ENCODE peak calls at places on chromosomes 7 and 10, in eight cellular contexts. R is endothelial cell of umbilical vein, N is tibial nerve, P is heart left ventricle, D is ovary, H is upper lobe of left lung, W is HCT116, J is A549. C is an unnamed sample.

GRCh38 chr10:90605506-90605905 is 252.3 kb downstream of the HTR7 start:
- DNase-seq in R (no peak), N (no peak), P (no peak), D (no peak), H (no peak), W (no peak), J (no peak), C (no peak)

GRCh38 chr7:22331704-22332103 is 25.2 kb downstream of the RAPGEF5 start:
- DNase-seq in R (no peak), N (no peak), P (no peak), D (no peak), H (no peak), W (no peak), J (no peak), C (no peak)

GRCh38 chr10:64265961-64266360 is 744.8 kb downstream of the REEP3 start:
- DNase-seq in R (no peak), N (no peak), P (no peak), D (no peak), H (no peak), W (no peak), J (no peak), C (no peak)

GRCh38 chr7:35248576-35249536 is 5.0 kb downstream of the TBX20 start:
- DNase-seq in R (no peak), N (no peak), P (no peak), D (no peak), H (peak; percentile 40), W (no peak), J (no peak), C (no peak)

GRCh38 chr7:108066486-108066885 is 63.5 kb upstream of the LAMB1 start:
- DNase-seq in R (peak; percentile 26), N (no peak), P (no peak), D (no peak), H (peak; percentile 34), W (no peak), J (no peak), C (no peak)

GRCh38 chr7:151631968-151632749 is 112.5 kb upstream of the RHEB start:
- DNase-seq in R (peak; percentile 68), N (peak; percentile 38), P (peak; percentile 94), D (peak; percentile 82), H (peak; percentile 98), W (no peak), J (peak; percentile 49), C (peak; percentile 23)

GRCh38 chr7:88243345-88243909 is 23.6 kb upstream of the SRI start:
- DNase-seq in R (peak; percentile 75), N (no peak), P (no peak), D (no peak), H (no peak), W (peak; percentile 60), J (peak; percentile 25), C (no peak)

GRCh38 chr10:103333934-103334520 is 16.9 kb downstream of the PCGF6 start:
- DNase-seq in R (peak; percentile 33), N (no peak), P (no peak), D (no peak), H (no peak), W (peak; percentile 32), J (peak; percentile 34), C (no peak)

GRCh38 chr10:52308251-52309031 is 5.6 kb upstream of the DKK1 start:
- DNase-seq in R (peak; percentile 86), N (no peak), P (peak; percentile 65), D (peak; percentile 9), H (peak; percentile 72), W (no peak), J (peak; percentile 62), C (no peak)

GRCh38 chr10:8075282-8076260 is 21.1 kb downstream of the GATA3 start:
- DNase-seq in R (no peak), N (no peak), P (no peak), D (no peak), H (no peak), W (no peak), J (no peak), C (no peak)

GRCh38 chr7:33979807-33980355 is 74.5 kb downstream of the BMPER start:
- DNase-seq in R (no peak), N (no peak), P (no peak), D (no peak), H (no peak), W (no peak), J (peak; percentile 66), C (no peak)

GRCh38 chr10:132707121-132707775 is 78.7 kb downstream of the NKX6-2 start:
- DNase-seq in R (no peak), N (no peak), P (peak; percentile 36), D (no peak), H (peak; percentile 48), W (no peak), J (no peak), C (no peak)

GRCh38 chr10:123869015-123869414 is 22.6 kb downstream of the CPXM2 start:
- DNase-seq in R (no peak), N (no peak), P (no peak), D (no peak), H (no peak), W (no peak), J (no peak), C (no peak)

GRCh38 chr10:79285315-79286185 is 61.7 kb upstream of the PPIF start:
- DNase-seq in R (no peak), N (no peak), P (no peak), D (no peak), H (no peak), W (no peak), J (no peak), C (no peak)

GRCh38 chr7:5422324-5423271 is 1.0 kb downstream of the TNRC18 start:
- DNase-seq in R (peak; percentile 39), N (no peak), P (no peak), D (no peak), H (peak; percentile 85), W (no peak), J (peak; percentile 41), C (no peak)

GRCh38 chr7:151137076-151137611 is 30.4 kb downstream of the GBX1 start:
- DNase-seq in R (no peak), N (no peak), P (peak; percentile 69), D (peak; percentile 6), H (no peak), W (no peak), J (no peak), C (no peak)

GRCh38 chr7:136293841-136294391 is 316.8 kb upstream of the MTPN start:
- DNase-seq in R (no peak), N (no peak), P (no peak), D (no peak), H (no peak), W (no peak), J (no peak), C (no peak)

GRCh38 chr10:17062009-17062408 is 67.6 kb downstream of the CUBN start:
- DNase-seq in R (peak; percentile 82), N (no peak), P (no peak), D (no peak), H (no peak), W (peak; percentile 50), J (peak; percentile 7), C (no peak)

GRCh38 chr10:3892440-3893101 is 107.6 kb upstream of the KLF6 start:
- DNase-seq in R (peak; percentile 81), N (no peak), P (no peak), D (no peak), H (no peak), W (no peak), J (no peak), C (no peak)

GRCh38 chr10:21517983-21518628 is 7.4 kb downstream of the SKIDA1 start:
- DNase-seq in R (no peak), N (no peak), P (no peak), D (no peak), H (no peak), W (no peak), J (no peak), C (no peak)

DNA sequence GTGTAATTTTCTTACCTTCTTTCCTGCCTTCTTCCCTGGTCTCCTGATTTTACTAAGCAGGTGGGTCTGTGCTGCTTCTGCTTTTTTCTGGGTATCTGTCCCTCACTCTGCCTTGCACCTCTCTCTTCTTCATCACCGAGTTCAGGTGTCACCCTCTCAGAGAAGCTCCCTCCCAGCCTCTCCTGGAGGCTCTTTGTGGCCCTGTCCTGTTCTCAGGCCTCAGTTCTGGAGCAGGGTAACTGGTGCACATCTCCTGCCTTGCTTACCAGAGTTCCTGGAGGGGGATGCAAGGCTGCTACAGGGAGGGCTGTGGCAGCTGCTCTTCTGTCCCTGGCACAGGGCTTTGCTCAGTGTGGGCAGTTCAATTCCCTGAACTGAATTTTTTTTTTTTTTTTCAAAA is 66.1 kb downstream of the RBM33 start:
- DNase-seq in R (no peak), N (no peak), P (no peak), D (no peak), H (no peak), W (no peak), J (no peak), C (no peak)
- TF ChIP-seq POLR2A in R (no peak), N (no peak), P (no peak), D (no peak), H (no peak), W (no peak), J (no peak), C (no peak)

DNA sequence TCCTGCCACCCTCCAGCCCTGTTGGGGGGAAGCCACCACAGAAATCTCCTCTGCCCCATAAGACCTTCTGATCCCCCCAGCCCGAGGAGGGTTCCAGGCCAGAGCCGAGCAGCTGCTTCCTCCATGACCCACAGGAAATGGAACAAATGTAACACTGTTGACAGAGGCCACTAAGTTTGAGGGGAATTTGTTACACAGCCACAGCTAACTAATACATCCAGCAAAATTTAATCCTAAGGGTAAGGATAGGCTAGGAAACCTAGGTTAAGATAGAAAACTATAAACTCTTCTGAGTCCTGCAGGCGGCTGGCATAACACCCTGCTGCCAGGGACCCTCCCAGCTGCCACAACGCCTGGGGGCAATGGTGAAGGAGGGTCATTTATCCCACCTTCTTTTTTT is 66.8 kb upstream of the PDGFA start:
- DNase-seq in R (no peak), N (no peak), P (no peak), D (no peak), H (no peak), W (no peak), J (no peak), C (no peak)
- H3K4me3 ChIP-seq in R (no peak overlapping the region), N (no peak overlapping the region), P (no peak overlapping the region), D (no peak overlapping the region), H (no peak overlapping the region), W (no peak overlapping the region), J (no peak overlapping the region), C (no peak overlapping the region)

GRCh38 chr7:127816354-127817190 is 164.6 kb downstream of the SND1 start:
- DNase-seq in R (no peak), N (no peak), P (no peak), D (no peak), H (no peak), W (no peak), J (no peak), C (no peak)
- H3K27ac ChIP-seq in R (no peak overlapping the region), N (no peak overlapping the region), P (no peak overlapping the region), D (no peak overlapping the region), H (peak overlapping the region; percentile 24), W (no peak overlapping the region), J (no peak overlapping the region), C (no peak overlapping the region)

DNA sequence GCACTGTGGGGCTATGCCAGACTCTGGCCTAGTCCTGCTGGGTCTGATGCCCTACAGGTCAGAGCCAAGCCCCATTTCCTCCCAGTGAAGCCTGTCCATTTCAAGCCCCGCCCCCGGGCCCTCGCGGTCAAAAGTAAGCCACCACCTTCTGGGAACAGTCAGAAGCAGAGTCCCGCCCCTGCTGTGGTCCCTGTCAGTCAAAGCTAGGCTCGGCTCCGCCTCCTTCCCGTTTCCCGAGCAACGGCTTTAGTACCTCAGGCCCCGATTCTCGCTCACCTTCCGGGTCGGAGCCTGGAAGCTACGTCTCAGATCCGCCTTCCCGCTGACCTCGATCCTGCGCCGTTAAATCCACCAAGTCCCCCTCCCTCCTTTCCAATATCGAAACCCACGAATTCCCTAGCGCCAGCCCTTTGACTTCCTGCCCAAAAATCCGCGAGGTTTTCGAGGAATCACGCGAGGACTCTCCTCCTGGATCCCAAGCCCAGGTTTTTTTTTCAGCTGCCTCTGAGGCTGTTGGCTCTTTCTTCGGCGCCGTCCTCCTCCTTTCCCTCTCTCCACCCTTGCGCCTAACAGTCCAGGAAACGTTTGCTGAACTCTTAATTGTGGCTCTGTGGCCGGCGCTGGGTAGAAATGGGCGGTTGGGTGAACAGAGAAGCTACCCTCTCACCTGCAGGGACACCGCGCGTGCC is 11.8 kb downstream of the SFXN3 start:
- DNase-seq in R (peak; percentile 97), N (peak; percentile 95), P (peak; percentile 96), D (peak; percentile 94), H (peak; percentile 93), W (peak; percentile 97), J (peak; percentile 95), C (peak; percentile 80)
- TF ChIP-seq POLR2A in R (peak; percentile 64), N (peak; percentile 48), P (no peak), D (peak; percentile 62), H (no peak), W (peak; percentile 82), J (peak; percentile 55), C (no peak)